ENCODE peak calls at places on chromosome 17, in five cellular contexts. One of them, this sample, is unnamed.

GRCh38 chr17:2957631-2958286 is 105.6 kb downstream of the OR1D5 start:
- DNase-seq in SK-N-SH: no peak
- DNase-seq in CD8-positive, alpha-beta T cell: no peak
- DNase-seq in BE2C: no peak
- DNase-seq in fibroblast of villous mesenchyme: no peak
- DNase-seq in this sample: no peak

GRCh38 chr17:10309003-10309974 is 63.5 kb downstream of the MYH13 start:
- DNase-seq in SK-N-SH: no peak
- DNase-seq in CD8-positive, alpha-beta T cell: no peak
- DNase-seq in BE2C: no peak
- DNase-seq in fibroblast of villous mesenchyme: no peak
- DNase-seq in this sample: no peak

GRCh38 chr17:78414178-78415162 is 36.0 kb downstream of the PGS1 start:
- DNase-seq in SK-N-SH: no peak
- DNase-seq in CD8-positive, alpha-beta T cell: peak
- DNase-seq in BE2C: no peak
- DNase-seq in fibroblast of villous mesenchyme: no peak
- DNase-seq in this sample: no peak

GRCh38 chr17:74803971-74804370 is 27.8 kb upstream of the NAT9 start:
- DNase-seq in SK-N-SH: peak
- DNase-seq in CD8-positive, alpha-beta T cell: no peak
- DNase-seq in BE2C: peak
- DNase-seq in fibroblast of villous mesenchyme: no peak
- DNase-seq in this sample: no peak

GRCh38 chr17:82752371-82753200 is 721 bp downstream of the TBCD start:
- DNase-seq in SK-N-SH: peak
- DNase-seq in CD8-positive, alpha-beta T cell: no peak
- DNase-seq in BE2C: peak
- DNase-seq in fibroblast of villous mesenchyme: peak
- DNase-seq in this sample: peak

GRCh38 chr17:319266-319665 is 33.3 kb downstream of the RPH3AL start:
- DNase-seq in SK-N-SH: no peak
- DNase-seq in CD8-positive, alpha-beta T cell: no peak
- DNase-seq in BE2C: no peak
- DNase-seq in fibroblast of villous mesenchyme: no peak
- DNase-seq in this sample: peak

GRCh38 chr17:9512323-9513168 is 63.1 kb downstream of the STX8 start:
- DNase-seq in SK-N-SH: no peak
- DNase-seq in CD8-positive, alpha-beta T cell: no peak
- DNase-seq in BE2C: no peak
- DNase-seq in fibroblast of villous mesenchyme: peak
- DNase-seq in this sample: no peak

GRCh38 chr17:39867084-39867890 is 715 bp upstream of the ZPBP2 start:
- DNase-seq in SK-N-SH: no peak
- DNase-seq in CD8-positive, alpha-beta T cell: peak
- DNase-seq in BE2C: no peak
- DNase-seq in fibroblast of villous mesenchyme: no peak
- DNase-seq in this sample: no peak

GRCh38 chr17:21304091-21304490 is 19.6 kb downstream of the MAP2K3 start:
- DNase-seq in SK-N-SH: no peak
- DNase-seq in CD8-positive, alpha-beta T cell: no peak
- DNase-seq in BE2C: no peak
- DNase-seq in fibroblast of villous mesenchyme: no peak
- DNase-seq in this sample: peak

GRCh38 chr17:55612691-55613141 is 101.5 kb upstream of the SMIM36 start:
- DNase-seq in SK-N-SH: peak
- DNase-seq in CD8-positive, alpha-beta T cell: no peak
- DNase-seq in BE2C: peak
- DNase-seq in fibroblast of villous mesenchyme: no peak
- DNase-seq in this sample: no peak

GRCh38 chr17:45430006-45430737 is 2.5 kb downstream of the ARHGAP27 start:
- DNase-seq in SK-N-SH: no peak
- DNase-seq in CD8-positive, alpha-beta T cell: no peak
- DNase-seq in BE2C: no peak
- DNase-seq in fibroblast of villous mesenchyme: no peak
- DNase-seq in this sample: peak

GRCh38 chr17:9298135-9298534 is 276.8 kb downstream of the NTN1 start:
- DNase-seq in SK-N-SH: no peak
- DNase-seq in CD8-positive, alpha-beta T cell: no peak
- DNase-seq in BE2C: no peak
- DNase-seq in fibroblast of villous mesenchyme: no peak
- DNase-seq in this sample: no peak

GRCh38 chr17:76252040-76252954 is 12.0 kb upstream of the RNF157 start:
- DNase-seq in SK-N-SH: no peak
- DNase-seq in CD8-positive, alpha-beta T cell: no peak
- DNase-seq in BE2C: no peak
- DNase-seq in fibroblast of villous mesenchyme: peak
- DNase-seq in this sample: peak

GRCh38 chr17:40515491-40516041 is 14.1 kb upstream of the TNS4 start:
- DNase-seq in SK-N-SH: no peak
- DNase-seq in CD8-positive, alpha-beta T cell: no peak
- DNase-seq in BE2C: no peak
- DNase-seq in fibroblast of villous mesenchyme: no peak
- DNase-seq in this sample: no peak

GRCh38 chr17:4998027-4998665 is 396 bp downstream of the KIF1C start:
- DNase-seq in SK-N-SH: peak
- DNase-seq in CD8-positive, alpha-beta T cell: no peak
- DNase-seq in BE2C: no peak
- DNase-seq in fibroblast of villous mesenchyme: peak
- DNase-seq in this sample: peak

GRCh38 chr17:71171270-71171669 is 949.5 kb upstream of the SOX9 start:
- DNase-seq in SK-N-SH: no peak
- DNase-seq in CD8-positive, alpha-beta T cell: no peak
- DNase-seq in BE2C: no peak
- DNase-seq in fibroblast of villous mesenchyme: no peak
- DNase-seq in this sample: no peak

GRCh38 chr17:75846701-75847594 is 2.7 kb upstream of the UNC13D start:
- DNase-seq in SK-N-SH: no peak
- DNase-seq in CD8-positive, alpha-beta T cell: no peak
- DNase-seq in BE2C: no peak
- DNase-seq in fibroblast of villous mesenchyme: no peak
- DNase-seq in this sample: no peak

GRCh38 chr17:74219576-74220133 is 6.3 kb downstream of the TTYH2 start:
- DNase-seq in SK-N-SH: no peak
- DNase-seq in CD8-positive, alpha-beta T cell: no peak
- DNase-seq in BE2C: no peak
- DNase-seq in fibroblast of villous mesenchyme: no peak
- DNase-seq in this sample: no peak

GRCh38 chr17:77491921-77492445 is 351.2 kb downstream of the SEC14L1 start:
- DNase-seq in SK-N-SH: no peak
- DNase-seq in CD8-positive, alpha-beta T cell: no peak
- DNase-seq in BE2C: no peak
- DNase-seq in fibroblast of villous mesenchyme: no peak
- DNase-seq in this sample: peak

GRCh38 chr17:61587242-61587641 is 3.8 kb downstream of the NACA2 start:
- DNase-seq in SK-N-SH: no peak
- DNase-seq in CD8-positive, alpha-beta T cell: no peak
- DNase-seq in BE2C: no peak
- DNase-seq in fibroblast of villous mesenchyme: no peak
- DNase-seq in this sample: no peak

GRCh38 chr17:6427284-6427781 is 7.6 kb downstream of the AIPL1 start:
- DNase-seq in SK-N-SH: no peak
- DNase-seq in CD8-positive, alpha-beta T cell: no peak
- DNase-seq in BE2C: no peak
- DNase-seq in fibroblast of villous mesenchyme: peak
- DNase-seq in this sample: no peak

GRCh38 chr17:74085434-74085833 is 118.0 kb upstream of the RPL38 start:
- DNase-seq in SK-N-SH: no peak
- DNase-seq in CD8-positive, alpha-beta T cell: no peak
- DNase-seq in BE2C: no peak
- DNase-seq in fibroblast of villous mesenchyme: no peak
- DNase-seq in this sample: no peak

GRCh38 chr17:78362671-78363070 is 2.8 kb upstream of the SOCS3 start:
- DNase-seq in SK-N-SH: no peak
- DNase-seq in CD8-positive, alpha-beta T cell: no peak
- DNase-seq in BE2C: no peak
- DNase-seq in fibroblast of villous mesenchyme: no peak
- DNase-seq in this sample: no peak

GRCh38 chr17:31393749-31394146 is 2.3 kb downstream of the RAB11FIP4 start:
- DNase-seq in SK-N-SH: no peak
- DNase-seq in CD8-positive, alpha-beta T cell: no peak
- DNase-seq in BE2C: no peak
- DNase-seq in fibroblast of villous mesenchyme: no peak
- DNase-seq in this sample: no peak

GRCh38 chr17:40071720-40072480 is 9.1 kb downstream of the THRA start:
- DNase-seq in SK-N-SH: peak
- DNase-seq in CD8-positive, alpha-beta T cell: no peak
- DNase-seq in BE2C: peak
- DNase-seq in fibroblast of villous mesenchyme: peak
- DNase-seq in this sample: peak

GRCh38 chr17:7322520-7323194 is 6.5 kb downstream of the NEURL4 start:
- DNase-seq in SK-N-SH: no peak
- DNase-seq in CD8-positive, alpha-beta T cell: no peak
- DNase-seq in BE2C: no peak
- DNase-seq in fibroblast of villous mesenchyme: no peak
- DNase-seq in this sample: no peak

GRCh38 chr17:21678451-21679081 is 13.8 kb upstream of the KCNJ18 start:
- DNase-seq in SK-N-SH: peak
- DNase-seq in CD8-positive, alpha-beta T cell: no peak
- DNase-seq in BE2C: no peak
- DNase-seq in fibroblast of villous mesenchyme: no peak
- DNase-seq in this sample: no peak

DNA sequence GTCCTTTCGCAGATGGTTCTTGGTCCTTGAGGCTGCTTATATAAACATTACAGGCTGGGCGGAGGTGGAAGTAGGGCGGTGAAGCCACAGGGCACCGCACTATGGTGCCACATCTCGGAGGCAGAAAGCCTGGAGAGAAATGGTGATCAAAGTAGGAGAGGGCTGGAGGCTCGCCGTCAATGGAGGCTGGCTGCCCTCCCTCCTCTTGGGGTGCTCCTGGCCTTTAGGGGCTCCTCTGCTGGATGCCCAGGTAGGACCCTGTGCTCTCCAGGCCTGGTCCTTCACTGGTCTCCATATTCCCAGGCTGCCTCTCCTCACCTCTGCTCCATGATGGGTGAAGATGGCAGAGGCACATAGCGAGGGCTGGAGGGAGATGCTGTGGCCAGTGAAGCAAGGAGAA is 2.1 kb upstream of the TLCD2 start:
- DNase-seq in SK-N-SH: no peak
- DNase-seq in CD8-positive, alpha-beta T cell: no peak
- DNase-seq in BE2C: no peak
- DNase-seq in fibroblast of villous mesenchyme: no peak
- DNase-seq in this sample: no peak
- H3K4me3 ChIP-seq in SK-N-SH: no peak
- H3K4me3 ChIP-seq in CD8-positive, alpha-beta T cell: no peak
- H3K4me3 ChIP-seq in BE2C: no peak
- H3K4me3 ChIP-seq in fibroblast of villous mesenchyme: peak
- H3K4me3 ChIP-seq in this sample: no peak

DNA sequence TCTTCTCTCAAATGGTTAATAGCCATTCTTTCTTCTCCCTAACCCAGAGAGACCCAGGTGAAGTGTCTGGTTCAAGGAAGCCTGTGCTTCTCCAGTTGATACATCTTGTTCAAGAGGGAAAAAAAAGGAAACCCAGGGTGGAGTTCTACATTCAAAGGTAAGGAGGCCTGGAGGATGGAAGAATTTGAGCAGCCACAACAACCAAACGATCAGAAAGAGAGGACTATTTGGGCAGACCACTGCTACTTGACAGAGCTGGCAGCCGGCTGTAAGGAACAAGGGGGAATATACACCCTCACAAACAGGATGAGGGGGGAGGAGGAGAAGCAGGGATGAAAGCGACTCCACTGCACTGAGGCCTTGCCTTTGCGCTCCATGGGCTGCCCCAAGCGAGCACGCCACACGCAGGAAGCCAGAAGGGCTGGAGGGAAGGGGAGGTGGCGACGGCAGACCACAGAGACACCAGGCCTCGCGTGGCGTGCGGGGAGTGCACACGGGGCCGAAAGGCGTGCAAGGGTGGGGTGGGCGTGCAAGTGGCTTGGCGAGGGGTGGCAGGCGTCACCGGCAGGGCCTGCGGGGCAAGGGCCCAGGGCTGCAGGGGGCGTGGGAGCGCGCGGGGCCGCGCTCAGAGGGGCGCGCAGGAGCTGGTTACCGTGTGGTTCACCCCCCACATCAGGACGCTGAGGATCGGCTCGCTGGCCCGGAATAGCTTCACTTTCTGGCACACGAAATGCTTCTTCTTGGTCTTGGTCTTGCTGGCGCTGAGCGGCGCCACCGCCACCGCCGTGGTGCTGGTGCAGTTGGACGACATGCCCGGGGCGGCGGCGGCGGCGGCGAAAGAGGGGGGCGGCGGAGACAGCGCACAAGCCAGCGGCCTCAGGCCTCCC is 499 bp downstream of the PIP4K2B start:
- DNase-seq in SK-N-SH: peak
- DNase-seq in CD8-positive, alpha-beta T cell: no peak
- DNase-seq in BE2C: no peak
- DNase-seq in fibroblast of villous mesenchyme: peak
- DNase-seq in this sample: peak
- TF ChIP-seq CTCF in SK-N-SH: peak
- TF ChIP-seq CTCF in CD8-positive, alpha-beta T cell: no peak
- TF ChIP-seq CTCF in BE2C: peak
- TF ChIP-seq CTCF in fibroblast of villous mesenchyme: no peak
- TF ChIP-seq CTCF in this sample: no peak

GRCh38 chr17:81394831-81395599 is at the start of gene BAHCC1:
- DNase-seq in SK-N-SH: peak
- DNase-seq in CD8-positive, alpha-beta T cell: peak
- DNase-seq in BE2C: peak
- DNase-seq in fibroblast of villous mesenchyme: peak
- DNase-seq in this sample: peak
- H3K4me3 ChIP-seq in SK-N-SH: peak
- H3K4me3 ChIP-seq in CD8-positive, alpha-beta T cell: no peak
- H3K4me3 ChIP-seq in BE2C: peak
- H3K4me3 ChIP-seq in fibroblast of villous mesenchyme: peak
- H3K4me3 ChIP-seq in this sample: peak

GRCh38 chr17:80279895-80280294 is 19.2 kb downstream of the RNF213 start:
- DNase-seq in SK-N-SH: peak
- DNase-seq in CD8-positive, alpha-beta T cell: no peak
- DNase-seq in BE2C: peak
- DNase-seq in fibroblast of villous mesenchyme: peak
- DNase-seq in this sample: peak
- TF ChIP-seq CTCF in SK-N-SH: no peak
- TF ChIP-seq CTCF in CD8-positive, alpha-beta T cell: no peak
- TF ChIP-seq CTCF in BE2C: no peak
- TF ChIP-seq CTCF in fibroblast of villous mesenchyme: peak
- TF ChIP-seq CTCF in this sample: no peak

GRCh38 chr17:59851431-59852375 is 41.0 kb downstream of the TUBD1 start:
- DNase-seq in SK-N-SH: no peak
- DNase-seq in CD8-positive, alpha-beta T cell: no peak
- DNase-seq in BE2C: no peak
- DNase-seq in fibroblast of villous mesenchyme: peak
- DNase-seq in this sample: no peak
- H3K4me3 ChIP-seq in SK-N-SH: no peak
- H3K4me3 ChIP-seq in CD8-positive, alpha-beta T cell: no peak
- H3K4me3 ChIP-seq in BE2C: no peak
- H3K4me3 ChIP-seq in fibroblast of villous mesenchyme: no peak
- H3K4me3 ChIP-seq in this sample: no peak

DNA sequence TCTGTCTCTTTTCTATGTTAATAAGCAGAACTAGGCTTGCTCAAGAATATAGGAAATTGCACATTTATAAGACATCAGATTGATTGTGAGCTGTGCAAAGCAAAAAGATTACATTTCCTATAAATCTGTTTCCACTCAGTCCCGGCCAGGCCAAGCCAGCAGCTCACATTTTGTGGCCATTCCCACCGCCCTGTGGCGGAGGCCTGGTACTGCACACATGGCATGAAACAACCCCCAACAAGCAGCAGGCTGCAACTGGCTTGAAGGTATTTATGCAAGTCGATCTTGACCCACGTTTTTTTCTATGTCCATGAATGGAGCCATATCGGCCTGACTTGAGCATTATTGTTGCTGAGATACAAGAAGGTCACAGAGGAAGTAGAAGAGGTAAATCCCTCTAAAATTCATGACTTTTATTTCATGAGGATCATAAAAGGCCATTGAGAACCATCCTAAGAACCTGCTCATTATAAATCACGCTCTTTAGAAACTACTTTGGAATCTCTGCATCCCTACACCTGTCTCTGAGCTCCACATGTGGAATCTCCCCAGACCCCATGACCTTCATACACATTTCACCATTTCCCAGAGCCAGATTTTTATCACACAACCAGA is 93.6 kb downstream of the PMP22 start:
- DNase-seq in SK-N-SH: peak
- DNase-seq in CD8-positive, alpha-beta T cell: no peak
- DNase-seq in BE2C: peak
- DNase-seq in fibroblast of villous mesenchyme: peak
- DNase-seq in this sample: peak
- TF ChIP-seq CTCF in SK-N-SH: peak
- TF ChIP-seq CTCF in CD8-positive, alpha-beta T cell: peak
- TF ChIP-seq CTCF in BE2C: peak
- TF ChIP-seq CTCF in fibroblast of villous mesenchyme: peak
- TF ChIP-seq CTCF in this sample: peak